ENCODE peak calls at places on chromosomes 6 and 20, in seven cellular contexts. I, R, Y, B, E, L and N are unnamed samples.

GRCh38 chr6:13355043-13355945 is 27.0 kb upstream of the TBC1D7 start:
- DNase-seq in B (peak; percentile 100), R (no peak), E (peak; percentile 97), I (no peak), Y (no peak), L (no peak), N (no peak)

GRCh38 chr6:20814494-20814893 is 280.2 kb downstream of the CDKAL1 start:
- DNase-seq in B (no peak), R (no peak), E (no peak), L (no peak), Y (no peak), I (no peak), N (no peak)

GRCh38 chr6:139129284-139129683 is 5.6 kb upstream of the HECA start:
- DNase-seq in R (no peak), E (peak; percentile 71), L (no peak), Y (no peak), I (no peak), B (peak; percentile 79), N (no peak)

GRCh38 chr6:87078983-87079616 is 15.8 kb downstream of the CGA start:
- DNase-seq in B (peak; percentile 52), I (peak; percentile 63), Y (peak; percentile 64), E (peak; percentile 36), R (peak; percentile 75), L (peak; percentile 65), N (no peak)

GRCh38 chr20:24746351-24746685 is 202.8 kb upstream of the CST7 start:
- DNase-seq in E (no peak), R (no peak), L (no peak), Y (peak; percentile 85), B (peak; percentile 19), I (peak; percentile 69), N (no peak)

GRCh38 chr6:85458184-85458583 is 8.3 kb downstream of the NT5E start:
- DNase-seq in L (no peak), Y (no peak), B (no peak), R (no peak), E (no peak), I (no peak), N (no peak)

GRCh38 chr6:28720357-28721231 is 194.9 kb downstream of the GPX5 start:
- DNase-seq in L (no peak), R (no peak), Y (no peak), B (no peak), I (no peak), E (no peak), N (no peak)

GRCh38 chr6:48747040-48747439 is 636.0 kb upstream of the PTCHD4 start:
- DNase-seq in R (no peak), B (no peak), I (no peak), L (no peak), E (no peak), Y (no peak), N (no peak)

GRCh38 chr6:150622941-150623874 is 23.5 kb downstream of the PLEKHG1 start:
- DNase-seq in R (no peak), E (no peak), Y (no peak), I (no peak), B (no peak), L (no peak), N (no peak)

GRCh38 chr20:33716498-33716897 is 3.6 kb downstream of the PXMP4 start:
- DNase-seq in R (no peak), B (no peak), I (no peak), E (no peak), Y (no peak), L (no peak), N (no peak)

GRCh38 chr6:44131880-44132279 is 4.5 kb downstream of the TMEM63B start:
- DNase-seq in E (no peak), I (no peak), B (no peak), L (no peak), R (no peak), Y (peak; percentile 75), N (no peak)

GRCh38 chr6:20688710-20689500 is 154.6 kb downstream of the CDKAL1 start:
- DNase-seq in Y (no peak), I (no peak), R (no peak), B (peak; percentile 63), L (no peak), E (peak; percentile 59), N (no peak)

GRCh38 chr20:373171-373890 is 7.2 kb upstream of the TRIB3 start:
- DNase-seq in Y (no peak), B (peak; percentile 61), L (no peak), E (no peak), R (no peak), I (peak; percentile 67), N (no peak)

GRCh38 chr20:17295151-17295726 is 68.4 kb downstream of the PCSK2 start:
- DNase-seq in R (no peak), B (no peak), L (no peak), Y (no peak), I (no peak), E (no peak), N (no peak)

GRCh38 chr6:140921366-140922226 is 1211.1 kb upstream of the GJE1 start:
- DNase-seq in L (no peak), E (peak; percentile 70), I (no peak), R (peak; percentile 68), Y (peak; percentile 19), B (peak; percentile 88), N (no peak)

GRCh38 chr20:2470051-2470431 is 548 bp downstream of the SNRPB start:
- DNase-seq in I (no peak), E (no peak), Y (peak; percentile 46), B (peak; percentile 68), R (peak; percentile 56), L (no peak), N (no peak)

GRCh38 chr6:45965787-45966186 is 49.9 kb downstream of the CLIC5 start:
- DNase-seq in R (no peak), I (no peak), Y (no peak), B (peak; percentile 84), E (peak; percentile 34), L (no peak), N (no peak)

GRCh38 chr6:170295519-170296422 is 4.9 kb upstream of the DLL1 start:
- DNase-seq in R (peak; percentile 60), E (no peak), I (peak; percentile 55), B (no peak), Y (peak; percentile 49), L (no peak), N (no peak)

GRCh38 chr6:169159331-169159730 is 94.3 kb downstream of the THBS2 start:
- DNase-seq in L (no peak), E (no peak), B (no peak), Y (no peak), R (no peak), I (no peak), N (no peak)

GRCh38 chr6:169160091-169160854 is 93.4 kb downstream of the THBS2 start:
- DNase-seq in R (no peak), E (no peak), L (no peak), B (no peak), Y (no peak), I (no peak), N (no peak)

GRCh38 chr6:169158182-169158573 is 95.5 kb downstream of the THBS2 start:
- DNase-seq in R (no peak), I (no peak), Y (no peak), B (peak; percentile 91), L (peak; percentile 80), E (peak; percentile 72), N (no peak)

GRCh38 chr6:169157474-169158181 is 96.0 kb downstream of the THBS2 start:
- DNase-seq in L (no peak), R (no peak), E (no peak), I (no peak), B (no peak), Y (no peak), N (no peak)

GRCh38 chr6:169158750-169159149 is 94.9 kb downstream of the THBS2 start:
- DNase-seq in L (no peak), B (peak; percentile 59), R (no peak), E (no peak), I (no peak), Y (no peak), N (no peak)
- TF ChIP-seq CTCF in L (peak; percentile 27), B (no peak), R (peak; percentile 23), E (peak; percentile 18), I (no peak), Y (no peak), N (no peak)

GRCh38 chr20:6265204-6265904 is 142.5 kb upstream of the FERMT1 start:
- DNase-seq in B (peak; percentile 87), Y (no peak), R (peak; percentile 86), I (no peak), E (peak; percentile 89), L (no peak), N (no peak)
- TF ChIP-seq CTCF in B (peak; percentile 52), Y (no peak), R (peak; percentile 49), I (peak; percentile 42), E (peak; percentile 56), L (no peak), N (peak; percentile 91)

DNA sequence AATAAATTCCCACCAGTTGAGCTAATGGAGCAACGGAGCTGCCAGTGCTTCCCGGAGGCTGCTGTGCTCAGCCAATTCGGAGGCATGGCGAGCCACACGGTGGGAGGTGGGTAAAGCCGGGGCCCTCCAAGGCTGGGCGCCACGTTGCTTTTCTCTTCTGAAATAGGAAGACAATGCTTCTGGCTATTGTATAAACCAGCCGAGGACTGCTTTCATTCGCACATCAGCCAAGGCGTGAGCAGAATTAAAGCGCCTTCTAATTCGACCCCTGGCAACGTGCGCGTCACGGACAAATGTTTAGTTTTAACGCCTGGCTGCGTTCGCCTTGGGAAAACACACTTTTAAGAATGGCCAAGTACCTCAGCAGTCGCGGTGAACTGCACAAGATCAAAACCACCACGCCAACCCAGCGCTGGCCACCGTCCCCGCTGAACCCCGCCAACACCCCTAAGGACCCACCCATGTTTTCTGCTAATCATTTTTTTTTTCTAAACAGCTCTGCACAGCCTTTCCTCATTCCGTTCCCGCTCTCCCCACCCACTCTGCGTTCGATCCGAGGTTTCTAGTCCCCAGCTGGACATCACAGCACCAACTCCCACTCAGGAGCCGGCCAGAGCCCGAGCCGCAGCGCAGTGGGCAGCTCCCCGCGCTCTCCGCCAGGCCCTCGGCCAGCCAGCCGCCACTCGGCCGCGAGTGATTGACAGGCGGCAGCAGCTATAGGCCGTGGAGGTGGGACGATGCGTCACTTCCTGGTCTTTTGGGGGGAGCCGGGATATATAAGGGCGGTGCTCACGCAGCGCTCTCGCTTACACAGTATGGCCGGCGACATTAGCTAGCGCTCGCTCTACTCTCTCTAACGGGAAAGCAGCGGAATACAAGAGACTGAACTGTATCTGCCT is at the start of gene AMD1:
- DNase-seq in B (peak; percentile 97), L (peak; percentile 99), R (peak; percentile 98), I (peak; percentile 99), Y (peak; percentile 97), E (peak; percentile 94), N (peak; percentile 99)
- TF ChIP-seq CTCF in B (no peak), L (no peak), R (no peak), I (peak; percentile 7), Y (no peak), E (no peak), N (no peak)

DNA sequence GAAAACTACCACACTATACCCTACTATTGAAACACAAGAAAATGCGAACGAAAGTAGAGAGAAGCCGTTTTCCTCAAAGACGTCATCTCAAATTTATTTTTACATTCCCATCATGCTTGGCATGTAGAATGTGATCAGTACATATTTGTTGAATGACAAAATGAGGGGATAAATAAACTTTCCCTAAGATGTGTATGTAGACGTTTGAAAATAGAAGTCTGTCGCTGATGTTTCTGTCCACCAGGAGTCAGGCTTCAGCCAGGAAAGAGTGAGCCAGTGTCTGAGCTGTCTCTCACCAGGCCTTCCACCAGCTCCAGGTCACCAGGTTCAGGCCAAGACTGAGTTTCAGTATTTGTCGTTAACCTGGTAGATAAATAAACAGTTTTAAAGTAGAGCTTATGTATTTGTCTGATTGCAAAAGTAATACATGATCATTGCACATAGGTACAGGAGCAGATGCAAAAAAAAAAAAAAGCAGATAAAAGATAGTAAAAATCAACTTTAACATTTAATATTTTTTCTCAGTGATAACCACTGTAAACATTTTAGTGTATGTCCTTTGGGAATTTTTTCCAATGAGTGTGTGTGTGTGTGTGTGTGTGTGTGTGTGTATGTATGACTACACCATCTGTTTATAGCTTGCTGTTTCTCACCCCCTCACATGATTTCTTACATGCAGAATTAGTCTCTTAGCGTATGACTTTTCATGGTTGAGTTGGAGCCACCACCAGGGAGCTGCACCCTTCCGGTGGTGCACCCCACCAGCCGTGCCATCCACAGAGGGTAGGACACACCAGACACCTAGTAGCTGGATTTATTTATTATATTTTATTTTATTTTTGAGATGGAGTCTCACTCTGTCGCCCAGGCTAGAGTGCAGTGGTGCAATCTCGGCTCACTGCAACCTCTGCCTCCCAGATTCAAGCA is 26.2 kb downstream of the WRNIP1 start:
- DNase-seq in B (peak; percentile 81), Y (peak; percentile 77), R (peak; percentile 79), L (peak; percentile 83), E (peak; percentile 49), I (peak; percentile 69), N (no peak)
- TF ChIP-seq CTCF in B (peak; percentile 80), Y (peak; percentile 67), R (peak; percentile 85), L (peak; percentile 69), E (peak; percentile 81), I (peak; percentile 82), N (peak; percentile 96)